ENCODE peak calls at places on chromosomes 16 and 17, in eight cellular contexts. Y is neural progenitor cell; W is fibroblast of mammary gland; K is BJ; I is tibial artery; F is CD8-positive, alpha-beta T cell; S is cardiac muscle cell; L is GM12864. J is an unnamed sample.

GRCh38 chr17:41544935-41545334 is 16.8 kb upstream of the KRT19 start:
- DNase-seq in F (no peak), L (no peak), W (no peak), S (no peak), Y (no peak), K (no peak), I (no peak), J (no peak)

GRCh38 chr16:66361604-66362135 is 4.8 kb upstream of the CDH5 start:
- DNase-seq in S (no peak), K (no peak), I (no peak), W (no peak), F (no peak), Y (no peak), L (no peak), J (no peak)

GRCh38 chr17:48456584-48456983 is 26.6 kb upstream of the SKAP1 start:
- DNase-seq in I (no peak), W (no peak), Y (peak), K (no peak), L (no peak), F (peak), S (peak), J (no peak)

GRCh38 chr16:67084345-67085028 is 25.3 kb upstream of the PHAF1 start:
- DNase-seq in K (no peak), F (no peak), S (no peak), L (no peak), W (no peak), Y (no peak), I (no peak), J (no peak)

GRCh38 chr17:15900871-15901270 is 44.1 kb upstream of the ADORA2B start:
- DNase-seq in F (no peak), Y (no peak), W (no peak), K (no peak), L (no peak), S (no peak), I (no peak), J (no peak)

GRCh38 chr16:89641719-89642187 is 15.8 kb downstream of the CHMP1A start:
- DNase-seq in W (no peak), F (no peak), L (no peak), I (no peak), S (no peak), Y (no peak), K (no peak), J (no peak)

GRCh38 chr16:53817117-53817516 is 113.2 kb downstream of the FTO start:
- DNase-seq in F (no peak), W (peak), S (no peak), Y (no peak), I (no peak), L (no peak), K (peak), J (peak)

GRCh38 chr16:57630931-57631845 is 2.8 kb downstream of the ADGRG1 start:
- DNase-seq in S (no peak), F (no peak), L (no peak), I (no peak), K (no peak), Y (no peak), W (no peak), J (no peak)

GRCh38 chr17:47733414-47734288 is 615 bp downstream of the TBX21 start:
- DNase-seq in F (peak), Y (peak), L (no peak), K (no peak), W (no peak), I (peak), S (peak), J (no peak)

GRCh38 chr17:78144146-78144719 is 2.0 kb upstream of the C17orf99 start:
- DNase-seq in I (peak), W (peak), S (peak), K (no peak), Y (no peak), F (no peak), L (no peak), J (peak)

GRCh38 chr17:78937561-78937960 is 12.4 kb upstream of the TIMP2 start:
- DNase-seq in S (no peak), K (no peak), Y (no peak), I (no peak), L (no peak), F (no peak), W (no peak), J (no peak)

GRCh38 chr17:83062011-83062817 is 17.2 kb upstream of the METRNL start:
- DNase-seq in W (no peak), K (no peak), I (peak), F (no peak), S (no peak), L (no peak), Y (no peak), J (no peak)

GRCh38 chr17:13099079-13099478 is 81.3 kb upstream of the ELAC2 start:
- DNase-seq in L (no peak), K (no peak), S (no peak), W (no peak), F (no peak), Y (peak), I (no peak), J (no peak)

GRCh38 chr17:66175892-66176291 is 16.0 kb downstream of the CEP112 start:
- DNase-seq in I (no peak), F (no peak), Y (no peak), W (no peak), K (no peak), L (no peak), S (no peak), J (no peak)

GRCh38 chr17:5418858-5419355 is 555 bp downstream of the NUP88 start:
- DNase-seq in Y (no peak), W (peak), K (no peak), L (peak), S (peak), F (peak), I (peak), J (no peak)

GRCh38 chr16:85936761-85937343 is 37.9 kb downstream of the IRF8 start:
- DNase-seq in Y (no peak), W (peak), I (no peak), S (peak), K (no peak), F (peak), L (no peak), J (peak)

GRCh38 chr16:30142672-30143346 is 19.8 kb upstream of the MAPK3 start:
- DNase-seq in K (no peak), S (no peak), F (peak), L (no peak), I (no peak), W (no peak), Y (peak), J (no peak)

GRCh38 chr17:82242977-82243647 is 14.3 kb downstream of the SLC16A3 start:
- DNase-seq in K (no peak), F (no peak), Y (no peak), I (peak), L (no peak), W (peak), S (no peak), J (no peak)

GRCh38 chr17:55343900-55344513 is 77.6 kb downstream of the MMD start:
- DNase-seq in W (no peak), Y (no peak), S (no peak), F (no peak), K (no peak), I (no peak), L (no peak), J (no peak)

GRCh38 chr17:48719642-48720262 is 2.6 kb downstream of the PRAC1 start:
- DNase-seq in I (no peak), S (peak), K (no peak), Y (peak), W (no peak), L (no peak), F (no peak), J (no peak)

GRCh38 chr17:45997624-45998023 is 1.4 kb upstream of the STH start:
- DNase-seq in W (peak), I (no peak), Y (no peak), S (no peak), K (peak), F (no peak), L (no peak), J (no peak)

GRCh38 chr17:32621612-32622312 is 135.0 kb downstream of the CDK5R1 start:
- DNase-seq in I (no peak), K (no peak), W (peak), S (no peak), Y (peak), F (no peak), L (no peak), J (peak)

GRCh38 chr17:33039874-33040273 is 48.2 kb downstream of the SPACA3 start:
- DNase-seq in Y (no peak), S (no peak), W (peak), K (peak), I (no peak), F (no peak), L (no peak), J (peak)

GRCh38 chr16:89841275-89841674 is 13.0 kb downstream of the SPIRE2 start:
- DNase-seq in F (peak), Y (no peak), L (no peak), K (no peak), I (no peak), S (no peak), W (no peak), J (no peak)

GRCh38 chr17:32104158-32104557 is 38.1 kb upstream of the RHOT1 start:
- DNase-seq in I (no peak), F (no peak), S (no peak), L (no peak), K (no peak), W (no peak), Y (no peak), J (no peak)

GRCh38 chr17:74959826-74960738 is 12.5 kb downstream of the HID1 start:
- DNase-seq in F (no peak), K (no peak), W (peak), I (no peak), Y (no peak), S (no peak), L (no peak), J (no peak)

GRCh38 chr16:89426736-89427525 is 63.4 kb downstream of the ANKRD11 start:
- DNase-seq in I (no peak), W (peak), K (no peak), F (no peak), Y (no peak), L (no peak), S (no peak), J (no peak)

GRCh38 chr16:56419740-56420548 is 5.4 kb downstream of the AMFR start:
- DNase-seq in F (no peak), Y (no peak), W (no peak), I (no peak), L (no peak), K (no peak), S (no peak), J (no peak)
- TF ChIP-seq CTCF in F (no peak), Y (no peak), W (no peak), I (no peak), L (no peak), K (no peak), S (no peak), J (no peak)

GRCh38 chr17:70054961-70055360 is 20.1 kb upstream of the KCNJ16 start:
- DNase-seq in W (no peak), I (no peak), L (no peak), S (no peak), F (no peak), Y (no peak), K (no peak), J (no peak)

GRCh38 chr17:70059076-70059475 is 15.9 kb upstream of the KCNJ16 start:
- DNase-seq in L (no peak), S (no peak), I (no peak), Y (no peak), K (no peak), F (no peak), W (no peak), J (no peak)

GRCh38 chr17:70059649-70060048 is 15.4 kb upstream of the KCNJ16 start:
- DNase-seq in Y (no peak), I (no peak), K (no peak), F (no peak), S (no peak), L (no peak), W (no peak), J (no peak)

DNA sequence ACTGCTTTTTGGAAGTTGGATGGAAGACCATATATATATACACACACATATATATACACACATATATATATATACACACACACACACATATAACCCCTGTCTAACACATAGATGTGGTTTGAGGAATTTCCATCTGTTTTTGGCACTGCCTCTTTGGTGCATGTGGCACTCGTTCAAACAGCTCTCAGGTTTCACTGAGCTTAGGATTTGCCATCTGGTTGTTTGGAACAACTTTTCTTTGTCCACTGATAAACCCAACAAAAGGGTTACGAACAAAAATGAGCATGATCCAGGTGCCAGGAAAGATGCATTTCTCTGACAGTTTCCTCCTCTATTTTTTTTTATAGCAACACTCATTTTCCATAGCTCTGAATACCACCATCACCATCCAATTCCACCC is 14.6 kb upstream of the KCNJ16 start:
- DNase-seq in L (no peak), K (no peak), S (no peak), Y (no peak), W (peak), F (no peak), I (no peak), J (peak)
- H3K4me3 ChIP-seq in L (no peak), K (no peak), S (no peak), Y (no peak), W (no peak), F (no peak), I (no peak), J (no peak)

GRCh38 chr17:28718317-28718672 is 627 bp upstream of the RAB34 start:
- DNase-seq in K (no peak), Y (peak), F (no peak), S (peak), I (no peak), L (no peak), W (no peak), J (no peak)

GRCh38 chr17:28718990-28719433 is 773 bp upstream of the RPL23A start:
- DNase-seq in L (no peak), S (no peak), Y (no peak), I (no peak), K (no peak), F (no peak), W (no peak), J (no peak)

GRCh38 chr17:28715217-28715616 is 2.5 kb downstream of the RAB34 start:
- DNase-seq in L (no peak), I (no peak), F (no peak), K (no peak), S (no peak), W (no peak), Y (no peak), J (no peak)

GRCh38 chr17:28716740-28717577 is 709 bp downstream of the RAB34 start:
- DNase-seq in I (no peak), K (no peak), F (peak), W (peak), S (peak), Y (peak), L (no peak), J (no peak)

GRCh38 chr17:28717578-28718316 is at the start of gene RAB34:
- DNase-seq in F (peak), L (no peak), K (peak), W (peak), I (peak), S (peak), Y (peak), J (no peak)
- TF ChIP-seq CTCF in F (no peak), L (no peak), K (peak), W (no peak), I (no peak), S (peak), Y (peak), J (peak)

GRCh38 chr17:28812980-28813377 is 29.6 kb downstream of the FAM222B start:
- DNase-seq in L (no peak), K (no peak), S (no peak), Y (no peak), F (no peak), W (peak), I (no peak), J (no peak)

GRCh38 chr17:28811594-28812135 is 30.9 kb downstream of the FAM222B start:
- DNase-seq in F (peak), I (no peak), Y (peak), K (no peak), W (peak), L (no peak), S (no peak), J (no peak)

GRCh38 chr17:28810437-28810836 is 32.2 kb downstream of the FAM222B start:
- DNase-seq in K (no peak), S (no peak), I (no peak), W (peak), Y (no peak), L (no peak), F (no peak), J (no peak)

GRCh38 chr17:28812136-28812979 is 30.2 kb downstream of the FAM222B start:
- DNase-seq in W (peak), I (peak), L (peak), Y (peak), F (peak), K (peak), S (peak), J (peak)

GRCh38 chr17:28807925-28808641 is 34.5 kb downstream of the FAM222B start:
- DNase-seq in L (peak), K (peak), S (no peak), W (peak), Y (no peak), I (peak), F (no peak), J (peak)
- H3K4me3 ChIP-seq in L (no peak), K (no peak), S (no peak), W (peak), Y (peak), I (peak), F (no peak), J (no peak)